ENCODE peak calls at places on chromosomes 12 and 14, in nine cellular contexts. G is OCI-M1; Q is transverse colon; P is activated T-helper 1 cell treated with Interleukin-2 at 50 U/mL for 16 hours; H is activated T-cell treated with anti-CD3 and anti-CD28 coated beads for 1 hour; F is keratinocyte; I is GM10248; Z is NCI-H774; L is central memory CD4-positive, alpha-beta T cell. W is an unnamed sample.
A peak's percentile ranks its signal among the peaks of the same experiment; 100 is the strongest.

GRCh38 chr14:70642313-70643235 is 858 bp downstream of the TTC9 start:
- DNase-seq in L (peak; percentile 27), Q (peak; percentile 39), H (peak; percentile 25), G (no peak), I (peak; percentile 69), F (no peak), Z (no peak), P (no peak), W (peak; percentile 37)

GRCh38 chr14:67345583-67345982 is 14.0 kb downstream of the ATP6V1D start:
- DNase-seq in Q (no peak), I (no peak), L (no peak), F (no peak), G (no peak), H (no peak), Z (no peak), P (no peak), W (no peak)

GRCh38 chr12:88986056-88986455 is 366.2 kb downstream of the DUSP6 start:
- DNase-seq in L (no peak), G (no peak), Z (no peak), Q (no peak), F (no peak), P (no peak), H (no peak), I (no peak), W (no peak)

GRCh38 chr12:104873374-104873773 is 84.7 kb downstream of the SLC41A2 start:
- DNase-seq in P (no peak), I (no peak), G (no peak), Q (no peak), L (no peak), F (no peak), Z (no peak), H (no peak), W (no peak)

GRCh38 chr14:57937681-57938080 is 71.8 kb upstream of the SLC35F4 start:
- DNase-seq in I (no peak), F (no peak), H (no peak), P (no peak), L (no peak), Z (no peak), Q (no peak), G (no peak), W (no peak)

GRCh38 chr12:8078400-8078799 is 3.7 kb upstream of the NECAP1 start:
- DNase-seq in Z (no peak), Q (peak; percentile 22), H (peak; percentile 41), F (no peak), G (peak; percentile 79), I (peak; percentile 32), L (peak; percentile 75), P (peak; percentile 41), W (peak; percentile 18)

GRCh38 chr12:118102070-118102469 is 1.7 kb downstream of the VSIG10 start:
- DNase-seq in P (no peak), Q (peak; percentile 35), H (no peak), I (no peak), G (no peak), Z (no peak), F (peak; percentile 76), L (no peak), W (no peak)

GRCh38 chr12:108855284-108856169 is 1.9 kb downstream of the SSH1 start:
- DNase-seq in F (no peak), Z (no peak), G (peak; percentile 97), L (no peak), I (no peak), Q (no peak), H (no peak), P (no peak), W (no peak)

GRCh38 chr12:124415064-124415463 is 120.2 kb downstream of the RFLNA start:
- DNase-seq in Z (no peak), P (no peak), Q (no peak), L (no peak), F (no peak), H (no peak), G (no peak), I (no peak), W (no peak)

GRCh38 chr12:30219047-30219446 is 435.3 kb upstream of the TMTC1 start:
- DNase-seq in G (no peak), F (no peak), P (no peak), H (no peak), L (no peak), I (no peak), Q (no peak), Z (no peak), W (no peak)

GRCh38 chr14:37397941-37398215 is 197.2 kb downstream of the FOXA1 start:
- DNase-seq in P (no peak), Q (no peak), H (no peak), L (no peak), G (no peak), F (no peak), I (no peak), Z (no peak), W (no peak)

GRCh38 chr14:91754819-91755218 is 22.9 kb upstream of the CATSPERB start:
- DNase-seq in L (no peak), P (no peak), I (no peak), F (no peak), G (no peak), H (no peak), Z (no peak), Q (peak; percentile 18), W (no peak)

GRCh38 chr12:82708507-82708906 is 21.8 kb downstream of the TMTC2 start:
- DNase-seq in Q (peak; percentile 31), L (no peak), P (no peak), F (no peak), G (no peak), Z (no peak), H (no peak), I (no peak), W (no peak)

GRCh38 chr12:95643251-95643650 is 92.0 kb upstream of the USP44 start:
- DNase-seq in P (no peak), G (no peak), F (no peak), I (no peak), Q (no peak), L (no peak), Z (no peak), H (no peak), W (no peak)

GRCh38 chr12:123363743-123364531 is 710 bp downstream of the SBNO1 start:
- DNase-seq in H (no peak), I (peak; percentile 32), Z (no peak), Q (peak; percentile 21), P (peak; percentile 11), G (peak; percentile 67), F (no peak), L (peak; percentile 20), W (peak; percentile 29)

GRCh38 chr14:47626151-47627035 is 49.0 kb downstream of the MDGA2 start:
- DNase-seq in Q (no peak), H (no peak), I (no peak), P (no peak), Z (peak; percentile 67), F (no peak), L (no peak), G (no peak), W (no peak)

GRCh38 chr14:21748869-21749303 is 75.3 kb upstream of the OR4E1 start:
- DNase-seq in G (peak; percentile 74), Z (peak; percentile 7), I (peak; percentile 25), L (peak; percentile 43), Q (peak; percentile 40), H (peak; percentile 9), P (no peak), F (no peak), W (peak; percentile 37)

GRCh38 chr12:39612250-39612649 is 7.4 kb downstream of the ABCD2 start:
- DNase-seq in Q (no peak), H (no peak), I (no peak), L (no peak), G (no peak), F (no peak), Z (no peak), P (no peak), W (no peak)

GRCh38 chr14:26856832-26857508 is 259.1 kb upstream of the NOVA1 start:
- DNase-seq in G (no peak), Q (no peak), P (no peak), F (no peak), I (no peak), H (no peak), L (no peak), Z (no peak), W (no peak)

GRCh38 chr12:130973109-130973508 is 19.4 kb downstream of the ADGRD1 start:
- DNase-seq in Z (no peak), Q (no peak), P (no peak), H (no peak), G (no peak), L (no peak), F (no peak), I (no peak), W (no peak)

GRCh38 chr14:68787235-68787727 is 5.6 kb downstream of the ZFP36L1 start:
- DNase-seq in Z (no peak), F (no peak), H (no peak), I (no peak), G (no peak), L (peak; percentile 40), P (no peak), Q (peak; percentile 50), W (peak; percentile 46)

GRCh38 chr12:96263449-96263902 is 69.3 kb downstream of the ELK3 start:
- DNase-seq in F (no peak), I (no peak), Q (no peak), G (no peak), L (no peak), P (no peak), H (no peak), Z (peak; percentile 64), W (no peak)

GRCh38 chr12:123421314-123421713 is 15.2 kb downstream of the RILPL2 start:
- DNase-seq in Q (no peak), P (no peak), G (no peak), H (no peak), F (no peak), L (no peak), Z (no peak), I (no peak), W (no peak)

GRCh38 chr12:47024463-47024862 is 55.0 kb upstream of the PCED1B start:
- DNase-seq in F (no peak), P (no peak), I (no peak), Z (no peak), L (no peak), H (no peak), Q (no peak), G (peak; percentile 34), W (no peak)

GRCh38 chr14:34951286-34951685 is 31.5 kb upstream of the SRP54 start:
- DNase-seq in H (no peak), G (no peak), I (no peak), L (no peak), P (no peak), Z (no peak), F (no peak), Q (no peak), W (no peak)

GRCh38 chr14:32813401-32813800 is 125.3 kb upstream of the NPAS3 start:
- DNase-seq in Q (no peak), H (no peak), F (no peak), G (no peak), P (no peak), I (no peak), Z (no peak), L (no peak), W (no peak)

GRCh38 chr12:59149995-59150642 is 229.8 kb upstream of the LRIG3 start:
- DNase-seq in I (peak; percentile 31), P (no peak), H (no peak), Z (peak; percentile 76), G (peak; percentile 88), F (peak; percentile 11), L (peak; percentile 2), Q (no peak), W (no peak)

GRCh38 chr12:11779286-11779685 is 129.8 kb downstream of the ETV6 start:
- DNase-seq in I (no peak), P (no peak), Z (no peak), F (no peak), Q (no peak), H (no peak), G (no peak), L (no peak), W (no peak)

W was measured in activated T-helper 2 cell treated with anti-CD3 and anti-CD28 coated beads, Interferon-gamma antibody, Interleukin-2, Interleukin-4, amounts not matched to agents 10 μg/mL and 5 μg/mL and 100 μg/mL, durations not matched to agents 14 hours and 24 hours and 36 hours.